ENCODE peak calls at places on chromosome 9, in five cellular contexts. One of them, this sample, is unnamed. For H3K36me3 and H3K4me1, the result is how much of the 10 kb centered on the place peaks cover.

GRCh38 chr9:72477862-72478564 is 43.4 kb upstream of the TMC1 start:
- DNase-seq in Peyer's patch: peak
- DNase-seq in psoas muscle: no peak
- DNase-seq in OCI-LY7: no peak
- DNase-seq in cardiac muscle cell: peak
- DNase-seq in this sample: no peak

GRCh38 chr9:133205996-133206931 is 2.8 kb downstream of the OBP2B start:
- DNase-seq in OCI-LY7: no peak
- DNase-seq in cardiac muscle cell: no peak
- DNase-seq in psoas muscle: peak
- DNase-seq in Peyer's patch: no peak
- DNase-seq in this sample: no peak

GRCh38 chr9:123048748-123049147 is 15.3 kb downstream of the GPR21 start:
- DNase-seq in cardiac muscle cell: no peak
- DNase-seq in OCI-LY7: no peak
- DNase-seq in psoas muscle: no peak
- DNase-seq in Peyer's patch: no peak
- DNase-seq in this sample: no peak

GRCh38 chr9:120970249-120970648 is 43.7 kb upstream of the TRAF1 start:
- DNase-seq in OCI-LY7: no peak
- DNase-seq in psoas muscle: no peak
- DNase-seq in Peyer's patch: no peak
- DNase-seq in cardiac muscle cell: no peak
- DNase-seq in this sample: no peak

GRCh38 chr9:33443047-33443446 is 4.3 kb downstream of the AQP3 start:
- DNase-seq in psoas muscle: no peak
- DNase-seq in OCI-LY7: no peak
- DNase-seq in Peyer's patch: no peak
- DNase-seq in cardiac muscle cell: no peak
- DNase-seq in this sample: no peak

GRCh38 chr9:6106576-6107339 is 91.3 kb upstream of the RANBP6 start:
- DNase-seq in Peyer's patch: no peak
- DNase-seq in cardiac muscle cell: peak
- DNase-seq in psoas muscle: no peak
- DNase-seq in OCI-LY7: peak
- DNase-seq in this sample: no peak

GRCh38 chr9:33461474-33461873 is 12.2 kb downstream of the NOL6 start:
- DNase-seq in Peyer's patch: no peak
- DNase-seq in cardiac muscle cell: no peak
- DNase-seq in OCI-LY7: no peak
- DNase-seq in psoas muscle: no peak
- DNase-seq in this sample: no peak

GRCh38 chr9:113992276-113992951 is 85.7 kb downstream of the AMBP start:
- DNase-seq in Peyer's patch: peak
- DNase-seq in psoas muscle: peak
- DNase-seq in OCI-LY7: no peak
- DNase-seq in cardiac muscle cell: no peak
- DNase-seq in this sample: no peak

GRCh38 chr9:114902773-114903589 is 27.4 kb downstream of the TNFSF8 start:
- DNase-seq in psoas muscle: no peak
- DNase-seq in OCI-LY7: peak
- DNase-seq in Peyer's patch: no peak
- DNase-seq in cardiac muscle cell: no peak
- DNase-seq in this sample: no peak

GRCh38 chr9:34549407-34549732 is 26.6 kb upstream of the ENHO start:
- DNase-seq in cardiac muscle cell: no peak
- DNase-seq in OCI-LY7: no peak
- DNase-seq in psoas muscle: no peak
- DNase-seq in Peyer's patch: no peak
- DNase-seq in this sample: no peak

GRCh38 chr9:99490736-99491135 is 268.7 kb downstream of the SEC61B start:
- DNase-seq in cardiac muscle cell: no peak
- DNase-seq in psoas muscle: no peak
- DNase-seq in Peyer's patch: no peak
- DNase-seq in OCI-LY7: no peak
- DNase-seq in this sample: no peak

GRCh38 chr9:118609355-118610044 is 759.7 kb downstream of the BRINP1 start:
- DNase-seq in psoas muscle: no peak
- DNase-seq in cardiac muscle cell: no peak
- DNase-seq in OCI-LY7: no peak
- DNase-seq in Peyer's patch: no peak
- DNase-seq in this sample: no peak

GRCh38 chr9:78865757-78866156 is 568.8 kb downstream of the PSAT1 start:
- DNase-seq in OCI-LY7: no peak
- DNase-seq in psoas muscle: no peak
- DNase-seq in cardiac muscle cell: no peak
- DNase-seq in Peyer's patch: no peak
- DNase-seq in this sample: no peak

GRCh38 chr9:121302341-121302740 is 34.4 kb downstream of the GSN start:
- DNase-seq in OCI-LY7: no peak
- DNase-seq in Peyer's patch: no peak
- DNase-seq in cardiac muscle cell: no peak
- DNase-seq in psoas muscle: peak
- DNase-seq in this sample: no peak

GRCh38 chr9:101462558-101462957 is 27.0 kb upstream of the ALDOB start:
- DNase-seq in Peyer's patch: no peak
- DNase-seq in psoas muscle: no peak
- DNase-seq in cardiac muscle cell: peak
- DNase-seq in OCI-LY7: no peak
- DNase-seq in this sample: no peak

GRCh38 chr9:16321461-16322119 is 548.9 kb downstream of the BNC2 start:
- DNase-seq in psoas muscle: no peak
- DNase-seq in OCI-LY7: no peak
- DNase-seq in cardiac muscle cell: no peak
- DNase-seq in Peyer's patch: peak
- DNase-seq in this sample: no peak

GRCh38 chr9:20593551-20593950 is 28.7 kb downstream of the MLLT3 start:
- DNase-seq in cardiac muscle cell: no peak
- DNase-seq in OCI-LY7: no peak
- DNase-seq in Peyer's patch: no peak
- DNase-seq in psoas muscle: no peak
- DNase-seq in this sample: no peak

GRCh38 chr9:100020121-100020780 is 78.5 kb downstream of the ERP44 start:
- DNase-seq in OCI-LY7: no peak
- DNase-seq in cardiac muscle cell: no peak
- DNase-seq in psoas muscle: no peak
- DNase-seq in Peyer's patch: no peak
- DNase-seq in this sample: no peak

GRCh38 chr9:29830815-29831214 is 2257.5 kb upstream of the C9orf72 start:
- DNase-seq in psoas muscle: no peak
- DNase-seq in Peyer's patch: no peak
- DNase-seq in cardiac muscle cell: peak
- DNase-seq in OCI-LY7: no peak
- DNase-seq in this sample: no peak

GRCh38 chr9:127185181-127185580 is 62.7 kb upstream of the ANGPTL2 start:
- DNase-seq in psoas muscle: peak
- DNase-seq in Peyer's patch: peak
- DNase-seq in OCI-LY7: no peak
- DNase-seq in cardiac muscle cell: no peak
- DNase-seq in this sample: no peak

GRCh38 chr9:74497750-74498615 is 848 bp downstream of the RORB start:
- DNase-seq in Peyer's patch: peak
- DNase-seq in psoas muscle: peak
- DNase-seq in cardiac muscle cell: peak
- DNase-seq in OCI-LY7: no peak
- DNase-seq in this sample: peak

GRCh38 chr9:116549061-116549664 is 137.9 kb upstream of the TRIM32 start:
- DNase-seq in cardiac muscle cell: no peak
- DNase-seq in OCI-LY7: no peak
- DNase-seq in Peyer's patch: peak
- DNase-seq in psoas muscle: peak
- DNase-seq in this sample: no peak

GRCh38 chr9:110710420-110710819 is 41.8 kb downstream of the MUSK start:
- DNase-seq in Peyer's patch: no peak
- DNase-seq in psoas muscle: no peak
- DNase-seq in cardiac muscle cell: peak
- DNase-seq in OCI-LY7: no peak
- DNase-seq in this sample: no peak

GRCh38 chr9:126822278-126822677 is 17.4 kb downstream of the ZBTB43 start:
- DNase-seq in Peyer's patch: no peak
- DNase-seq in OCI-LY7: no peak
- DNase-seq in psoas muscle: no peak
- DNase-seq in cardiac muscle cell: no peak
- DNase-seq in this sample: no peak

GRCh38 chr9:115042781-115043509 is 75.0 kb downstream of the TNC start:
- DNase-seq in Peyer's patch: no peak
- DNase-seq in psoas muscle: no peak
- DNase-seq in OCI-LY7: no peak
- DNase-seq in cardiac muscle cell: no peak
- DNase-seq in this sample: no peak

GRCh38 chr9:93085676-93086075 is 10.3 kb upstream of the CARD19 start:
- DNase-seq in Peyer's patch: peak
- DNase-seq in cardiac muscle cell: no peak
- DNase-seq in psoas muscle: no peak
- DNase-seq in OCI-LY7: no peak
- DNase-seq in this sample: no peak

GRCh38 chr9:4435197-4435596 is 55.1 kb upstream of the SLC1A1 start:
- DNase-seq in OCI-LY7: no peak
- DNase-seq in cardiac muscle cell: no peak
- DNase-seq in psoas muscle: no peak
- DNase-seq in Peyer's patch: no peak
- DNase-seq in this sample: no peak

GRCh38 chr9:1458503-1458902 is 408.3 kb downstream of the DMRT2 start:
- DNase-seq in OCI-LY7: no peak
- DNase-seq in cardiac muscle cell: no peak
- DNase-seq in Peyer's patch: no peak
- DNase-seq in psoas muscle: no peak
- DNase-seq in this sample: no peak

GRCh38 chr9:128114326-128115186 is 13.0 kb downstream of the PTGES2 start:
- DNase-seq in psoas muscle: peak
- DNase-seq in Peyer's patch: peak
- DNase-seq in cardiac muscle cell: no peak
- DNase-seq in OCI-LY7: no peak
- DNase-seq in this sample: no peak

GRCh38 chr9:94866770-94867169 is 140.3 kb downstream of the AOPEP start:
- DNase-seq in psoas muscle: no peak
- DNase-seq in OCI-LY7: no peak
- DNase-seq in Peyer's patch: no peak
- DNase-seq in cardiac muscle cell: no peak
- DNase-seq in this sample: no peak

GRCh38 chr9:96498796-96499195 is 48.8 kb downstream of the HABP4 start:
- DNase-seq in OCI-LY7: no peak
- DNase-seq in psoas muscle: no peak
- DNase-seq in Peyer's patch: no peak
- DNase-seq in cardiac muscle cell: no peak
- DNase-seq in this sample: no peak

GRCh38 chr9:106869458-106869857 is 6.5 kb downstream of the ZNF462 start:
- DNase-seq in psoas muscle: no peak
- DNase-seq in OCI-LY7: no peak
- DNase-seq in cardiac muscle cell: no peak
- DNase-seq in Peyer's patch: no peak
- DNase-seq in this sample: no peak

GRCh38 chr9:81634915-81635516 is 54.3 kb downstream of the TLE1 start:
- DNase-seq in psoas muscle: no peak
- DNase-seq in Peyer's patch: no peak
- DNase-seq in OCI-LY7: no peak
- DNase-seq in cardiac muscle cell: no peak
- DNase-seq in this sample: no peak

DNA sequence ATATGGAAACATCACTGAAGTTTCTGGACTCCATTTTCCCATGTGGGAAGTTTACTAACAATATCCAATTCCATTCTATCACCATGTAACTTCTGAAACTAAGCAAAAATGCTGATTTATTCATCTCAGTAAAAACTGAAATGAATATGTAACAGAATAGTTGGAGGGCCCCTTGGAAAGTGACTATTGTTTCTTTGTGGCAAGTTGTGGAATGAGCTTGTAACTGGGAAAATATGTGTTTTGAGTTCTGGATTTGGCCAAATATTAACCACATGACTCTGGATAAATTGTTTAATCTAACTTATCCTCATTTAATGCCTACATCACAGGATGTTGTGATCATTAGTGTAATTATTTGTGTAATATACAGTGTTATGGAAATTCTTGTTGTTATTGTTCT is 619.3 kb downstream of the TLE4 start:
- DNase-seq in Peyer's patch: no peak
- DNase-seq in cardiac muscle cell: no peak
- DNase-seq in OCI-LY7: no peak
- DNase-seq in psoas muscle: no peak
- DNase-seq in this sample: no peak
- H3K36me3 ChIP-seq in Peyer's patch: under half
- H3K36me3 ChIP-seq in cardiac muscle cell: under half
- H3K36me3 ChIP-seq in OCI-LY7: under half
- H3K36me3 ChIP-seq in psoas muscle: under half
- H3K36me3 ChIP-seq in this sample: under half

DNA sequence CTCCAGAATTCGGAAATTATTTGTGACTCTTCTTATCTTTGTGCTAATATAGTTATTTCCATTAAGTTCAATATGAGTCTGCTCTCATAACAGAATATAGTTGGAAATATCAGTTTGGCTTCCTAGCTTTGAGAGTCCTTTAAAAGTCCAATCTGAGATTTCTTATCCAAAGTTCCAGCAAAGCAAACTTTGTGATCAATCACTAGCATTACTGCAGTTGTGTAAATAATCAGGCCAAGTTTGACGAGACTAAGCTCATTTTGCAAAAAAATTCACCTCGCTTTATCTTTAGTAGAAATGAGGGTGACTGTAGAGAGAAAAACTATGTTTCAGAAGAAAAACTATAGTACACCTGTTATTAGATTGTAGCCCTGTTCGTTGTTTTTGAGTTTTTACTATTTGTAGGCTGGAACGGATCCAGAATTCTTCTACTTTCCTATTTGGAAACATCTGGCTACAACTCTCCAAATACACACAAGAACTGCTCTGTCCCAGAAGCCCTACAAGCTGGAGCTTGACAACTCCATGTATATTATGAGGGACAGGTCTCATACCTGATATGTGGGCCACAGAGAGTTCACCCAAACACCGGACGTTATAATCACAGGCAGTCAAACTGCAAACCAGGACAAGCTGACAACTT is 47.8 kb downstream of the RAPGEF1 start:
- DNase-seq in OCI-LY7: no peak
- DNase-seq in Peyer's patch: no peak
- DNase-seq in cardiac muscle cell: no peak
- DNase-seq in psoas muscle: no peak
- DNase-seq in this sample: no peak
- H3K4me1 ChIP-seq in OCI-LY7: half or more
- H3K4me1 ChIP-seq in Peyer's patch: under half
- H3K4me1 ChIP-seq in cardiac muscle cell: under half
- H3K4me1 ChIP-seq in psoas muscle: half or more
- H3K4me1 ChIP-seq in this sample: half or more

GRCh38 chr9:89384783-89385182 is 66.5 kb downstream of the SECISBP2 start:
- DNase-seq in OCI-LY7: no peak
- DNase-seq in psoas muscle: no peak
- DNase-seq in cardiac muscle cell: no peak
- DNase-seq in Peyer's patch: no peak
- DNase-seq in this sample: no peak
- H3K36me3 ChIP-seq in OCI-LY7: under half
- H3K36me3 ChIP-seq in psoas muscle: half or more
- H3K36me3 ChIP-seq in cardiac muscle cell: under half
- H3K36me3 ChIP-seq in Peyer's patch: under half
- H3K36me3 ChIP-seq in this sample: half or more

DNA sequence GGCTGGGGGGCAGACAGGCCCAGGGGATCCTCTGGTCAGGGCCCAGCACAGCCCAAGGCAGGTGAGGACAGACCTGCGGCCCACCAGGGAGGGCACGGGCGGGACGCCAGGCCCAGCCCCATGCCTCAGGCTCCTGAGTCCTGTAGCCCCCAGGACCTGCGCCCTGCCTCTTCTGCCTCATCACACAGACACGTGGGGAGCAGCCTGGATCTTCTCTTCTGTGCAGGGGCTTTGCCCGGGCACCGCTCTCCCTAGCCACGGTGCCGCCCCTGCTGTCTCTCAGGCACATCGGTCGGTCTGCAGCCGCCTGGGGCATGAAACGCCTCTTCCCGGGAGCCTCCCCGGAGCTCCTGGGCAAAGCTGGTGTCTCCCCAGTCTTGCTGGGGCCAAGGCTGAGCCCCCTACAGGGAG is 40.2 kb upstream of the EGFL7 start:
- DNase-seq in Peyer's patch: no peak
- DNase-seq in psoas muscle: no peak
- DNase-seq in OCI-LY7: no peak
- DNase-seq in cardiac muscle cell: no peak
- DNase-seq in this sample: no peak
- H3K4me1 ChIP-seq in Peyer's patch: under half
- H3K4me1 ChIP-seq in psoas muscle: under half
- H3K4me1 ChIP-seq in OCI-LY7: under half
- H3K4me1 ChIP-seq in cardiac muscle cell: under half
- H3K4me1 ChIP-seq in this sample: under half